ENCODE peak calls at places on chromosomes 6 and 20, in nine cellular contexts. V is MM.1S, C is PC-3, Y is OCI-LY7, X is GM23248, W is GM23338, B is hepatocyte, Z is neural progenitor cell, K is SK-N-SH. A is an unnamed sample.

GRCh38 chr20:51540585-51540984 is 1.9 kb downstream of the NFATC2 start:
- DNase-seq in V (no peak), C (no peak), Y (no peak), X (no peak), W (no peak), B (no peak), Z (no peak), K (no peak), A (no peak)

GRCh38 chr6:87929843-87930288 is 117.8 kb upstream of the SPACA1 start:
- DNase-seq in V (peak), C (peak), Y (peak), X (peak), W (peak), B (peak), Z (peak), K (peak), A (peak)

GRCh38 chr6:31402324-31403282 is 792 bp upstream of the MICA start:
- DNase-seq in V (peak), C (peak), Y (peak), X (peak), W (peak), B (peak), Z (no peak), K (no peak), A (no peak)

GRCh38 chr6:21045135-21045616 is 510.9 kb downstream of the CDKAL1 start:
- DNase-seq in V (no peak), C (no peak), Y (no peak), X (no peak), W (no peak), B (no peak), Z (no peak), K (no peak), A (no peak)

GRCh38 chr20:19932170-19932667 is 84.9 kb upstream of the NAA20 start:
- DNase-seq in V (no peak), C (no peak), Y (no peak), X (peak), W (no peak), B (peak), Z (no peak), K (peak), A (no peak)

GRCh38 chr6:36127462-36128016 is 2.8 kb upstream of the MAPK13 start:
- DNase-seq in V (no peak), C (peak), Y (no peak), X (peak), W (no peak), B (peak), Z (no peak), K (no peak), A (no peak)

GRCh38 chr6:9901376-9901775 is 513.5 kb downstream of the TFAP2A start:
- DNase-seq in V (no peak), C (no peak), Y (no peak), X (no peak), W (no peak), B (no peak), Z (no peak), K (no peak), A (no peak)

GRCh38 chr6:63963756-63964315 is 328.2 kb downstream of the PHF3 start:
- DNase-seq in V (peak), C (peak), Y (no peak), X (no peak), W (no peak), B (no peak), Z (no peak), K (no peak), A (no peak)

GRCh38 chr20:5474646-5475550 is 158.1 kb upstream of the PROKR2 start:
- DNase-seq in V (no peak), C (no peak), Y (no peak), X (no peak), W (no peak), B (no peak), Z (no peak), K (no peak), A (no peak)

GRCh38 chr6:47509937-47510336 is 32.3 kb downstream of the CD2AP start:
- DNase-seq in V (no peak), C (no peak), Y (no peak), X (no peak), W (no peak), B (no peak), Z (no peak), K (no peak), A (no peak)

GRCh38 chr6:47512872-47513271 is 35.3 kb downstream of the CD2AP start:
- DNase-seq in V (no peak), C (no peak), Y (peak), X (peak), W (no peak), B (no peak), Z (no peak), K (no peak), A (no peak)
- TF ChIP-seq EZH2phosphoT487 in V (no peak), C (no peak), Y (no peak), X (no peak), W (no peak), B (no peak), Z (no peak), K (no peak), A (no peak)

DNA sequence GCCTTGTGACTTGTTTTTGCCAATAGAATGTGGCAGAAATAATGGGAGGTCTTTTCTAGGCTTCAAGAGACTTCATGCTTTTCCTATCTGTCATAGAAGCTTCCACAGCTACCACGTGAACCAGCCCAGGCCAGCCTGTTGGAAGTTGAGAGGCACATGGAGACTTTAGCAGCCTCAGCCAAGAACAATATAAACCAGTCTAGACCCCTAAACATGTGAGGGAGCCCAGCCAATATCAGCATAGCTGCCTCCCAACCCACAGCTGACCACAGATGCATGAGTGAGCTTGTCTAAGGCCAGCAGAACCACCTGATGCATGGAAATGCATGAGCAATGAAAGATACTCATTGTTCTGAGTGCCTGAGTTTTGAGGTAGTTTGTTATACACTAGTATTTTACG is 540.7 kb upstream of the BTBD3 start:
- DNase-seq in V (no peak), C (no peak), Y (no peak), X (peak), W (no peak), B (no peak), Z (no peak), K (no peak), A (no peak)
- TF ChIP-seq EZH2phosphoT487 in V (no peak), C (no peak), Y (no peak), X (no peak), W (no peak), B (no peak), Z (no peak), K (no peak), A (no peak)

GRCh38 chr6:108157234-108157971 is 8.4 kb upstream of the NR2E1 start:
- DNase-seq in V (no peak), C (no peak), Y (no peak), X (no peak), W (peak), B (no peak), Z (peak), K (peak), A (no peak)
- TF ChIP-seq EZH2phosphoT487 in V (no peak), C (peak), Y (peak), X (peak), W (peak), B (peak), Z (peak), K (peak), A (no peak)

DNA sequence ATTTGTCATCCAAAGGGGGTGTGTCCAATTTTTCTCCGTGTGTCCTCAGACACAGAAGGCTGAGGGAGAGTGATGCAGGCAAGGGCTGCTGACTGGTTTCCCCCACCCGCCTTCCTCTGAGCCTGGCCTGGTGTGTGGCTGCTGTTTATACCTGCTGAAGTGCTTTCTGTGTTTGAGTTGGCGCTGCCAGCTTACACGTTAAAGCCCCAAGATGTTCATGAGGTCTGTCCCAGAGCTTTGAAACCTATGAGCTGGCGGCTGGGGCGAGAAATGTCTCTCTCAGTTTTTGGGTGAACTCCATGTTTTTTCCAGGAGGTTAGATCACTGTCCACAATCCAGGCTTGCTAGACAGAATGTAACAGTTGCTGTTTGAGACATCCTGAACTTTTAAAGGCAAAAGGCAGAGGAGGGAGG is 69.0 kb upstream of the CCN2 start:
- DNase-seq in V (no peak), C (no peak), Y (no peak), X (peak), W (no peak), B (peak), Z (no peak), K (no peak), A (no peak)
- TF ChIP-seq EZH2phosphoT487 in V (no peak), C (no peak), Y (no peak), X (no peak), W (no peak), B (no peak), Z (no peak), K (no peak), A (no peak)

GRCh38 chr6:24666616-24667377 is at the start of the genes ACOT13 and TDP2:
- DNase-seq in V (peak), C (peak), Y (peak), X (peak), W (peak), B (peak), Z (peak), K (peak), A (peak)
- TF ChIP-seq EZH2phosphoT487 in V (no peak), C (no peak), Y (no peak), X (no peak), W (no peak), B (no peak), Z (no peak), K (no peak), A (no peak)

GRCh38 chr6:26532699-26533523 is 5.3 kb upstream of the HMGN4 start:
- DNase-seq in V (peak), C (peak), Y (peak), X (peak), W (peak), B (peak), Z (peak), K (peak), A (peak)
- TF ChIP-seq EZH2phosphoT487 in V (no peak), C (no peak), Y (no peak), X (no peak), W (no peak), B (no peak), Z (no peak), K (no peak), A (no peak)